ENCODE peak calls at places on chromosomes 16 and 17, in seven cellular contexts. One of them, this sample, is unnamed.

GRCh38 chr17:60390223-60390622 is 1.7 kb downstream of the USP32 start:
- DNase-seq in IMR-90: peak; percentile 47
- DNase-seq in esophagus muscularis mucosa: no peak
- DNase-seq in endothelial cell: no peak
- DNase-seq in body of pancreas: no peak
- DNase-seq in transverse colon: no peak
- DNase-seq in mammary epithelial cell: peak; percentile 56
- DNase-seq in this sample: no peak

GRCh38 chr16:77943770-77944169 is 78.6 kb upstream of the CLEC3A start:
- DNase-seq in IMR-90: no peak
- DNase-seq in esophagus muscularis mucosa: no peak
- DNase-seq in endothelial cell: no peak
- DNase-seq in body of pancreas: peak; percentile 25
- DNase-seq in transverse colon: no peak
- DNase-seq in mammary epithelial cell: no peak
- DNase-seq in this sample: no peak

GRCh38 chr16:48317614-48318013 is 67.6 kb downstream of the SIAH1 start:
- DNase-seq in IMR-90: peak; percentile 76
- DNase-seq in esophagus muscularis mucosa: no peak
- DNase-seq in endothelial cell: no peak
- DNase-seq in body of pancreas: no peak
- DNase-seq in transverse colon: no peak
- DNase-seq in mammary epithelial cell: peak; percentile 48
- DNase-seq in this sample: no peak

GRCh38 chr16:57624044-57624688 is 4.3 kb upstream of the ADGRG1 start:
- DNase-seq in IMR-90: peak; percentile 42
- DNase-seq in esophagus muscularis mucosa: no peak
- DNase-seq in endothelial cell: no peak
- DNase-seq in body of pancreas: no peak
- DNase-seq in transverse colon: no peak
- DNase-seq in mammary epithelial cell: peak; percentile 61
- DNase-seq in this sample: no peak

GRCh38 chr17:44218344-44219125 is 940 bp downstream of the UBTF start:
- DNase-seq in IMR-90: peak; percentile 83
- DNase-seq in esophagus muscularis mucosa: no peak
- DNase-seq in endothelial cell: peak; percentile 79
- DNase-seq in body of pancreas: peak; percentile 90
- DNase-seq in transverse colon: peak; percentile 92
- DNase-seq in mammary epithelial cell: peak; percentile 90
- DNase-seq in this sample: peak; percentile 95

GRCh38 chr16:83939266-83939856 is 13.7 kb upstream of the OSGIN1 start:
- DNase-seq in IMR-90: no peak
- DNase-seq in esophagus muscularis mucosa: no peak
- DNase-seq in endothelial cell: peak; percentile 36
- DNase-seq in body of pancreas: no peak
- DNase-seq in transverse colon: no peak
- DNase-seq in mammary epithelial cell: no peak
- DNase-seq in this sample: no peak

GRCh38 chr16:30377812-30378235 is 3.2 kb downstream of the MYL11 start:
- DNase-seq in IMR-90: peak; percentile 85
- DNase-seq in esophagus muscularis mucosa: peak; percentile 98
- DNase-seq in endothelial cell: peak; percentile 80
- DNase-seq in body of pancreas: peak; percentile 84
- DNase-seq in transverse colon: peak; percentile 94
- DNase-seq in mammary epithelial cell: peak; percentile 59
- DNase-seq in this sample: peak; percentile 98

GRCh38 chr17:63665527-63666214 is 34.3 kb downstream of the LIMD2 start:
- DNase-seq in IMR-90: no peak
- DNase-seq in esophagus muscularis mucosa: no peak
- DNase-seq in endothelial cell: peak; percentile 24
- DNase-seq in body of pancreas: no peak
- DNase-seq in transverse colon: no peak
- DNase-seq in mammary epithelial cell: no peak
- DNase-seq in this sample: no peak

GRCh38 chr16:67544844-67545664 is 16.4 kb downstream of the RIPOR1 start:
- DNase-seq in IMR-90: no peak
- DNase-seq in esophagus muscularis mucosa: peak; percentile 88
- DNase-seq in endothelial cell: no peak
- DNase-seq in body of pancreas: no peak
- DNase-seq in transverse colon: no peak
- DNase-seq in mammary epithelial cell: no peak
- DNase-seq in this sample: no peak

GRCh38 chr17:21318439-21318838 is 33.9 kb downstream of the MAP2K3 start:
- DNase-seq in IMR-90: no peak
- DNase-seq in esophagus muscularis mucosa: no peak
- DNase-seq in endothelial cell: no peak
- DNase-seq in body of pancreas: no peak
- DNase-seq in transverse colon: no peak
- DNase-seq in mammary epithelial cell: no peak
- DNase-seq in this sample: peak; percentile 65

GRCh38 chr16:66510298-66510697 is 39.6 kb downstream of the TK2 start:
- DNase-seq in IMR-90: no peak
- DNase-seq in esophagus muscularis mucosa: no peak
- DNase-seq in endothelial cell: no peak
- DNase-seq in body of pancreas: peak; percentile 91
- DNase-seq in transverse colon: no peak
- DNase-seq in mammary epithelial cell: no peak
- DNase-seq in this sample: peak; percentile 61

GRCh38 chr16:66508914-66509496 is 40.9 kb downstream of the TK2 start:
- DNase-seq in IMR-90: no peak
- DNase-seq in esophagus muscularis mucosa: no peak
- DNase-seq in endothelial cell: no peak
- DNase-seq in body of pancreas: no peak
- DNase-seq in transverse colon: no peak
- DNase-seq in mammary epithelial cell: no peak
- DNase-seq in this sample: peak; percentile 42

GRCh38 chr16:66507731-66508239 is 42.1 kb downstream of the TK2 start:
- DNase-seq in IMR-90: no peak
- DNase-seq in esophagus muscularis mucosa: no peak
- DNase-seq in endothelial cell: no peak
- DNase-seq in body of pancreas: no peak
- DNase-seq in transverse colon: no peak
- DNase-seq in mammary epithelial cell: no peak
- DNase-seq in this sample: peak; percentile 45

GRCh38 chr16:66509576-66509975 is 40.3 kb downstream of the TK2 start:
- DNase-seq in IMR-90: no peak
- DNase-seq in esophagus muscularis mucosa: no peak
- DNase-seq in endothelial cell: no peak
- DNase-seq in body of pancreas: no peak
- DNase-seq in transverse colon: no peak
- DNase-seq in mammary epithelial cell: no peak
- DNase-seq in this sample: peak; percentile 56

DNA sequence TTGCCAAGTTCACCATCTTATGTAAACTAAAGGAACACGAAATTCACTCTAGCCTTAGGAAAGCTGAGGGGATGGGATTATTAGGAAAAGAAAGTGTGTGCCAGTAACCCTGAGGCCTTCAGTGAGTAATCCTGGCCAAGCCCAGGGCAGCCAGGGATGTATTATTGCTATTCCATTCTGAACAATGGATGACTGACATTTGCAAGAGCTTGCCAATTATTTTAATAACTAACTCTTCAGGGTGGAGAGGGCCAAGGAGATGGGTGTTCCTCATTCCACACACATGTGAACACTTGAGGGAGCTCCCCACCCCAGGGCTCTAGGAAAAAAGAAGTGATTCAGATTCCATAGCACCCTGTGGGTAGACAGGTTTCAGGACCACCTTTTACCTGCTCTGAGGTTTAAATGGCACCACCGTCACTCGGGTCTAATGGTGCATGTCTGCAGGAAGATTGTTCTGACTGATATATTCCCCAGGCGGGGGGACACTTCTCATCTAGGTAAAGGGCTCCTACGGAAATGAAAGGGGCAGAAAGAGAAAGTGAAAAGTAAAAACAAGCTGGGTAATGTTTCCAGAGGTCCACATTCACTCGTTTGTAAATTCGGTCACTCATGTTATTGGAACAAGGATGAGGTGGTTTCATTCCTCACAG is 41.5 kb downstream of the TK2 start:
- DNase-seq in IMR-90: no peak
- DNase-seq in esophagus muscularis mucosa: no peak
- DNase-seq in endothelial cell: no peak
- DNase-seq in body of pancreas: peak; percentile 55
- DNase-seq in transverse colon: no peak
- DNase-seq in mammary epithelial cell: peak; percentile 94
- DNase-seq in this sample: peak; percentile 30
- TF ChIP-seq CTCF in IMR-90: no peak
- TF ChIP-seq CTCF in esophagus muscularis mucosa: no peak
- TF ChIP-seq CTCF in endothelial cell: no peak
- TF ChIP-seq CTCF in body of pancreas: no peak
- TF ChIP-seq CTCF in transverse colon: no peak
- TF ChIP-seq CTCF in mammary epithelial cell: no peak
- TF ChIP-seq CTCF in this sample: no peak

GRCh38 chr16:73739049-73739769 is 557.4 kb upstream of the PSMD7 start:
- DNase-seq in IMR-90: no peak
- DNase-seq in esophagus muscularis mucosa: peak; percentile 70
- DNase-seq in endothelial cell: no peak
- DNase-seq in body of pancreas: no peak
- DNase-seq in transverse colon: no peak
- DNase-seq in mammary epithelial cell: peak; percentile 41
- DNase-seq in this sample: no peak

GRCh38 chr16:73746554-73746953 is 550.1 kb upstream of the PSMD7 start:
- DNase-seq in IMR-90: no peak
- DNase-seq in esophagus muscularis mucosa: no peak
- DNase-seq in endothelial cell: no peak
- DNase-seq in body of pancreas: no peak
- DNase-seq in transverse colon: no peak
- DNase-seq in mammary epithelial cell: no peak
- DNase-seq in this sample: no peak

GRCh38 chr16:73747328-73747727 is 549.3 kb upstream of the PSMD7 start:
- DNase-seq in IMR-90: no peak
- DNase-seq in esophagus muscularis mucosa: no peak
- DNase-seq in endothelial cell: no peak
- DNase-seq in body of pancreas: no peak
- DNase-seq in transverse colon: no peak
- DNase-seq in mammary epithelial cell: no peak
- DNase-seq in this sample: no peak

DNA sequence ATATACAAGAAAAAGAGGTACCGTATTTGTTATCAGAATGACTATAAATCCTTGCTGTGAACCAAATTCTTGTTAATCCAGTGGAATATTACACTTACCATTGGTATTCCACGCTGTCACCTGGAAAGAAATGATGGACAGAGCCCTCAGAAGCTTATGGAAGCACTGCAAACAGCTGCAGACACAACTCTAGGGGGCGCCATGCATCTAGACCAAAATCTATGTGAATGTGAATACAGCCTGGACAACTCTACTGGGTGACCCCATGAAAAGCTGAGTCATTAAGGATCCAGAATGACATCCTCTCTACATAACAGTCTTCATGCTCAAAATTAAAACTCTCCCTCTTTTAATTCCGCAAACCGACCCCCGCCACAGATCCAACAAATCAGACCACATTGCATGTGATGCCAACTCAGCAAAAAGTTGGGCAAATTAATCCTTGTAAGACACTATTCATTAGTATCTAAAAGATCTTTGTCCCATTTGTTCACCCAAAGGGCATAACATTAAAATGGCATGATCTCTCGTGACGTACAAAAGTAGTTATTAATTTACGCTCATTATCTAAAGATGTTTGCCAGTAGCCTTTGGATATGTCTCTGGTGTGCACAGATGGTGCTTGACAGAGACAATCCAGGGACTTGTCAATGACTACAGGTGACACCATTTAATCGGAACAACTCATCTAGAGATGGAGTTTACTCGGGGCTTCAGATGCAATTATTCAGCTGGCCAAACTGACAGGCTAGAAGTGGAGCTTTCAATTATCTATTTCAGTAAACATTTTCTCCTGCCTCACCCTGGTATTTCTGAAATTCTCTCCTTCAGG is 552.7 kb upstream of the PSMD7 start:
- DNase-seq in IMR-90: no peak
- DNase-seq in esophagus muscularis mucosa: peak; percentile 74
- DNase-seq in endothelial cell: peak; percentile 29
- DNase-seq in body of pancreas: no peak
- DNase-seq in transverse colon: no peak
- DNase-seq in mammary epithelial cell: no peak
- DNase-seq in this sample: no peak
- TF ChIP-seq CTCF in IMR-90: no peak
- TF ChIP-seq CTCF in esophagus muscularis mucosa: no peak
- TF ChIP-seq CTCF in endothelial cell: no peak
- TF ChIP-seq CTCF in body of pancreas: no peak
- TF ChIP-seq CTCF in transverse colon: no peak
- TF ChIP-seq CTCF in mammary epithelial cell: no peak
- TF ChIP-seq CTCF in this sample: no peak

DNA sequence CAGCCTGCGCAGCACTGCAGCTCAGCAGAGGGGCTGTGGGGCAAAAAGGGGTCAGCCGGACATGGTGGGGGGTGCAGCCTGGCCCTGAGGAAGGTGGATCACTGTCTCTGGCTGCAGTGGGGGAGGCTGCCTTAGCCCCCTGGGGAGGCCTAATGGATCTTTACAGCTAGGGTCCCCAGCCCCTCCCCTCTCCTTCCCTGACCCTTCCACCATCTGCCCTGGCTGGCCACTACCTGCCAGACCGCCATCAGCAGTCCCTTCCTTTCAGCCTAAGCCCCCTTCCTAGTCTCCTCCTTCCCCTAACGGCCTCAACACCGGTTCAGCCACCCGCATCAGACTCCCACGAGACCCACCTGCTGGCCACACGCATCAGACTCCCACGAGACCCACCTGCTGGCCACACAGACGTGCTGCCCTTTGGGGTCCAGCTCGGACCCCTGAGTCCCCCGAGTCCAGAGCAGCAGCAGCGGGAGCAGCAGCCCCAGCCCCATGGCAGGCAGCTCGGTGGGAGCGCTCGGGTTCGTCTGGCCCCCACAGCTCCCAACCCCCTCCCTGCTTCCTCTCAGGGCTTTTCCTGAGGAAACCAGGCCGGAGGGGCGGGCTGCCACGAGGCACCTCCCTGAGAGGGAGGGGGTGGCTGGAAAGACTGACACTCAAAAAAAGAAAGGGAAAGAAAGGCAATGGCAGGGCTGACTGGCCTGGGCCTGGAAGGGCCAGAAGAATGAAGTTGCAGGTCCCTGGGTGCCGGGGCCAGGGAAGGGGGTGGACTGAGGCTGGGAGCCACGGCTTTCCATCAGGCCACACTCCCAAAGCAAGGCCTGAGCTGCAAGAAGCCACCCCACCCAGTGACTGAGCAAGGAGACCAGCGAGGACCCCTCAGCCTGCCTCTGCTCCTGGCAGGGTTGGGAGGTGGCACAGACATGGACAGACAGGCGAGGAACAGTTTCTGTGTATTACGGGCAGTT is at the start of gene SCARF1:
- DNase-seq in IMR-90: no peak
- DNase-seq in esophagus muscularis mucosa: no peak
- DNase-seq in endothelial cell: peak; percentile 78
- DNase-seq in body of pancreas: no peak
- DNase-seq in transverse colon: no peak
- DNase-seq in mammary epithelial cell: no peak
- DNase-seq in this sample: peak; percentile 79
- TF ChIP-seq CTCF in IMR-90: no peak
- TF ChIP-seq CTCF in esophagus muscularis mucosa: no peak
- TF ChIP-seq CTCF in endothelial cell: no peak
- TF ChIP-seq CTCF in body of pancreas: no peak
- TF ChIP-seq CTCF in transverse colon: no peak
- TF ChIP-seq CTCF in mammary epithelial cell: no peak
- TF ChIP-seq CTCF in this sample: no peak

DNA sequence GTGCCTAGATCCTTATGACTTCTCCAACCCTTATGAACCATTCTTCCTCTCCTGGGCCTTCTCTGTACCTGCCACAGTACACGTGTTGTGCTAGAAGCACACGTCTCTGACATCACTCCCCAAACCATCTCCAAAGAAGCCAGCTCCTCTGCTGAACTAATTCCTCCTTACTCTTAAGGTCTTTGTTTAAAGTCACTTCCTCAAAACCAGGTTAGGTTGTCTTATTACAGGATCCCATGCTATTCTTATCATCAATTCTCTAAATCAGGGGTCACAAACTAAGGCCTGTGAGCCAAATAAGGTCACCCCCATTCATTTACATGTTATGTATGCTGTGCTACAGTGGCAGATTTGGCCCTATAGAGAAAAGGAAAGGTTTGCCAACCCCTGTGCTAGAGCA is 4.0 kb downstream of the SUPT6H start:
- DNase-seq in IMR-90: no peak
- DNase-seq in esophagus muscularis mucosa: no peak
- DNase-seq in endothelial cell: no peak
- DNase-seq in body of pancreas: no peak
- DNase-seq in transverse colon: no peak
- DNase-seq in mammary epithelial cell: no peak
- DNase-seq in this sample: no peak
- TF ChIP-seq CTCF in IMR-90: no peak
- TF ChIP-seq CTCF in esophagus muscularis mucosa: no peak
- TF ChIP-seq CTCF in endothelial cell: no peak
- TF ChIP-seq CTCF in body of pancreas: no peak
- TF ChIP-seq CTCF in transverse colon: no peak
- TF ChIP-seq CTCF in mammary epithelial cell: no peak
- TF ChIP-seq CTCF in this sample: no peak

This sample was measured in sigmoid colon.